ENCODE peak calls at places on chromosomes 12 and 14, in nine cellular contexts. F, D, V, R, U, Q, O, S and E are unnamed samples.
A peak's percentile ranks its signal among the peaks of the same experiment; 100 is the strongest.

GRCh38 chr12:49121047-49121696 is 10.0 kb downstream of the TUBA1B start:
- DNase-seq in R (no peak), O (peak; percentile 54), D (peak; percentile 71), Q (no peak), S (peak; percentile 32), F (peak; percentile 80), V (no peak), U (no peak), E (no peak)

GRCh38 chr12:121124402-121125109 is 8.1 kb upstream of the P2RX7 start:
- DNase-seq in V (no peak), Q (no peak), O (no peak), F (peak; percentile 93), D (no peak), R (peak; percentile 52), S (no peak), U (no peak), E (peak; percentile 55)

GRCh38 chr12:55280991-55281390 is 15.4 kb downstream of the OR6C6 start:
- DNase-seq in V (no peak), S (no peak), F (no peak), Q (no peak), O (no peak), R (no peak), D (no peak), U (no peak), E (no peak)

GRCh38 chr12:103637429-103637828 is 50.4 kb downstream of the STAB2 start:
- DNase-seq in F (no peak), U (no peak), Q (no peak), O (no peak), R (no peak), D (no peak), S (no peak), V (no peak), E (no peak)

GRCh38 chr12:47935196-47935595 is 28.2 kb upstream of the TMEM106C start:
- DNase-seq in Q (peak; percentile 46), D (no peak), R (peak; percentile 58), O (no peak), V (peak; percentile 67), U (no peak), S (peak; percentile 73), F (peak; percentile 64), E (peak; percentile 63)

GRCh38 chr14:69493791-69494190 is 9.3 kb downstream of the PLEKHD1 start:
- DNase-seq in O (no peak), F (no peak), Q (no peak), U (no peak), V (no peak), S (no peak), R (no peak), D (no peak), E (no peak)

GRCh38 chr14:81169711-81170103 is 51.1 kb downstream of the GTF2A1 start:
- DNase-seq in U (peak; percentile 81), V (peak; percentile 84), F (no peak), O (peak; percentile 58), D (peak; percentile 6), R (no peak), Q (peak; percentile 75), S (peak; percentile 77), E (no peak)

GRCh38 chr12:1534708-1535107 is 59.7 kb downstream of the FBXL14 start:
- DNase-seq in Q (no peak), O (no peak), D (no peak), F (no peak), U (no peak), V (no peak), R (no peak), S (no peak), E (no peak)

GRCh38 chr14:24403294-24404013 is 4.7 kb downstream of the NYNRIN start:
- DNase-seq in U (no peak), D (no peak), F (peak; percentile 56), O (no peak), R (no peak), S (no peak), V (no peak), Q (no peak), E (no peak)

GRCh38 chr14:24399981-24400718 is 1.3 kb downstream of the NYNRIN start:
- DNase-seq in D (no peak), F (no peak), O (no peak), U (no peak), V (no peak), Q (no peak), R (no peak), S (no peak), E (no peak)

GRCh38 chr14:24398943-24399801 is at the start of gene NYNRIN:
- DNase-seq in V (peak; percentile 76), Q (peak; percentile 76), S (peak; percentile 78), F (peak; percentile 65), D (peak; percentile 84), R (no peak), O (peak; percentile 53), U (no peak), E (no peak)

GRCh38 chr14:24404814-24405213 is 6.0 kb downstream of the NYNRIN start:
- DNase-seq in O (no peak), Q (no peak), F (no peak), U (no peak), D (no peak), V (no peak), R (no peak), S (no peak), E (no peak)

DNA sequence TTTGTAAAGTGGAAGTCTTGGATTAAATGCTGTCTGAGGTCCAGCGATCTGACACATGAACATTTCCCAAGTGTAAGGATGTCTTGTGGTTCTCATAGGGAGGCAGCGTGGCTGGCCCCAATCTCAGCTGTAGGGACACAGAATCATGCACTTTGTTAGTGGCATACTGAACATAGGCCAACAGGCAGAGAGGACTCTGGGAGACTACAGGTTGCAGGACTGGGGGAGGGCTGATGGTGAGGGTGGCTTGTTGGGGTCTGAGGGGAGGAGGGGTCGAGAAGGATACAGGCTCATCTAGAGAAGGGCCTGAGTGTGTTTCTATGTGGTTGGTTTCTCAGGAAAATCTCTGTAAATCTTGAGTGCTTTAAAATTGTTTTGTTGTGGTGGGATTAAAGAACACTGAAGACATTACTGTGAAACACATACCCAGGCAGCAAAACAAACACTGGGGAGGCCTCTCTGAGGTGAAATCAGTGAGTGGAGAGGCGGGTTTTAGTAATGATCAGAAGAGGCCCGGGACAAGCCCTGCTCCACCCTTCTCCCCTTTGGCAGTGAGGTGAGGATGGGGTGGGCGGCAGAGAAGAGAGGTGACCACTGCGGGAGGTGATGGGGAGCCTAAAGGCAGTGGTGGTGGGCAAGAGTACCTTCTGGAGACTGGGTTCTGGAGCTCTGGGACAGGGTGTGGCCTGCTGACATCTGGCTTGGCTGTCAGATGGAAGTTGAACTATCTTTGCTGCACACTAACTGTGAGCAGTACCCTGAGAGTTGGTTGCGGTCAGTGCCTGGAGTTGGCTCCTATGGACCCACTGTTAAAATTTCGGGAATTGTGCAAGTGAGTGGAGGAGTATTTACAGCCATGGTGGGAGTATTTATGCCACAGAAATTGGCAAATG is 3.3 kb downstream of the NYNRIN start:
- DNase-seq in Q (no peak), S (no peak), O (peak; percentile 21), V (no peak), U (no peak), F (no peak), R (no peak), D (no peak), E (no peak)
- H3K4me3 ChIP-seq in Q (no peak overlapping the region), S (peak overlapping the region; percentile 75), O (no peak overlapping the region), V (no peak overlapping the region), U (no peak overlapping the region), F (peak overlapping the region; percentile 7), R (no peak overlapping the region), D (no peak overlapping the region), E (no peak overlapping the region)

DNA sequence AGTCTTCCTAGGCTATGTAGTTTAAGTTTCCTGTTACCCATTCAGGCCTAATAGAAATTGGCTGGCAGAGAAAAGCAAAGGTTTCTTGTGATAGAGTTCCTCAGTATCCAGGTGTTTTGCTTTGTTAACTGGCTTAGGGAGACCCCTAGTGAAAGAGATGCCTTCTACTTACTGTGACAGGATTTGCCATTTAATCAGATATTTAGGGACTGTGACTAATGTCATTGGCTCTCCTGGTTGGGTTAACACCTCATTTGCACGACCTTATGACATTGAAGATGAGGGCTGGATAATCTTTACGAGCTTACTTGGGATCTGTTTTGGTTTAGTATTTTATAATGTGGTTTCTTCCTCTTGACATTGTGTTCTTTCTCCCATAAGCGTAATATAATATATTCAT is 5.8 kb downstream of the MON2 start:
- DNase-seq in O (no peak), D (peak; percentile 10), Q (no peak), R (no peak), F (no peak), U (no peak), S (no peak), V (no peak), E (no peak)
- TF ChIP-seq CTCF in O (no peak), D (no peak), Q (no peak), R (no peak), F (no peak), U (no peak), S (no peak), V (peak; percentile 14), E (no peak)

GRCh38 chr12:132245521-132246101 is 83.8 kb downstream of the GALNT9 start:
- DNase-seq in R (no peak), D (no peak), S (no peak), U (no peak), F (no peak), O (no peak), V (no peak), Q (no peak), E (no peak)

GRCh38 chr12:132244724-132245295 is 84.6 kb downstream of the GALNT9 start:
- DNase-seq in U (no peak), R (no peak), S (no peak), O (no peak), Q (no peak), D (no peak), F (no peak), V (no peak), E (no peak)

GRCh38 chr12:132246997-132247717 is 82.2 kb downstream of the GALNT9 start:
- DNase-seq in U (no peak), O (no peak), F (no peak), D (no peak), V (no peak), Q (no peak), R (no peak), S (no peak), E (no peak)

GRCh38 chr12:132239796-132240668 is 89.4 kb downstream of the GALNT9 start:
- DNase-seq in F (no peak), D (no peak), V (no peak), Q (no peak), O (no peak), S (no peak), R (no peak), U (no peak), E (no peak)

DNA sequence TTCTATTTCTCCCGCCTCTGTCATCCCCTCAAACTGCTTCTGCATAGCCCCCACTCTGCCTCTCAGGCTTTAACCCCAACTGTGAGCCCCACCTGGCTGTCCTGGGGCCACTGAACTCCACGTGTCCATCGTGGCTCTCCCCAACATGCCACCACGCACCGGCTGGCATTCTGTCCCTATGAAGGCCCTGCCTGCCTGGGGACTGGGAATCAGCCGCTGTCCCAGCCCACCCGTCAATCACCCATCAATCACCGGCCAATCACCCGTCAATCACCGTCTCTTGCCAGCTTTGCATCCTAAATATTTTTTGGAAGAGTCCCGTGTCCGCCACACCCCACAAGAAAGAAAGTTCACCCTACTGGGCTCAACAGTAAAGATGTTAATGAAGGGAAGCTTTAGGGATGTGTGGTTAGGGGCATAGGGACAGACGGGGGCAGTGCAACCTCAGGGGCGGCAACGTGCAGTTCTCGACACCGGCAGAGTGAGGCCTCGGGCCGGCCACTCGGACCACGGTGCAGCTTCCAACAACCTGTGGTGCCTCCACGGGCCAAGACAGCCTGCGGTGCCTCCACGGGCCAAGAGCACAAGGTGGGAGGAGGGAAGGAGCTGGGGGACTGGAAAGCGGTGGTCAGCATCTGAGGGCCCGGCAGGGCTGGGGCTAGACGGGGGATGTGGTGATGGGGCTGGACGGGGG is 85.6 kb downstream of the GALNT9 start:
- DNase-seq in D (peak; percentile 64), Q (no peak), R (no peak), S (no peak), U (no peak), O (no peak), V (no peak), F (no peak), E (no peak)
- H3K4me3 ChIP-seq in D (no peak overlapping the region), Q (no peak overlapping the region), R (no peak overlapping the region), S (no peak overlapping the region), U (no peak overlapping the region), O (no peak overlapping the region), V (no peak overlapping the region), F (no peak overlapping the region), E (no peak overlapping the region)

GRCh38 chr14:73784988-73785313 is 66.7 kb upstream of the PTGR2 start:
- DNase-seq in O (peak; percentile 41), U (no peak), F (no peak), V (no peak), S (no peak), R (no peak), D (no peak), Q (no peak), E (no peak)

GRCh38 chr14:73786942-73787759 is 64.5 kb upstream of the PTGR2 start:
- DNase-seq in F (no peak), S (peak; percentile 78), R (no peak), O (peak; percentile 70), U (no peak), V (peak; percentile 86), D (peak; percentile 83), Q (peak; percentile 83), E (no peak)

GRCh38 chr14:73786632-73786941 is 65.0 kb upstream of the PTGR2 start:
- DNase-seq in R (no peak), U (no peak), S (peak; percentile 59), F (no peak), V (peak; percentile 66), Q (peak; percentile 72), D (peak; percentile 77), O (peak; percentile 51), E (no peak)

GRCh38 chr14:73785336-73785833 is 66.2 kb upstream of the PTGR2 start:
- DNase-seq in D (peak; percentile 92), U (no peak), S (no peak), R (peak; percentile 59), F (peak; percentile 89), V (no peak), O (peak; percentile 62), Q (peak; percentile 53), E (no peak)

GRCh38 chr14:73785834-73786631 is 65.6 kb upstream of the PTGR2 start:
- DNase-seq in R (peak; percentile 76), D (peak; percentile 69), V (peak; percentile 91), U (peak; percentile 90), O (peak; percentile 74), Q (peak; percentile 84), S (peak; percentile 70), F (peak; percentile 97), E (peak; percentile 82)
- TF ChIP-seq CTCF in R (peak; percentile 10), D (no peak), V (peak; percentile 28), U (no peak), O (peak; percentile 33), Q (no peak), S (peak; percentile 53), F (peak; percentile 26), E (peak; percentile 34)